ENCODE peak calls at places on chromosomes 12 and 14, in ten cellular contexts. One of them, this sample, is unnamed.

GRCh38 chr14:77022219-77022852 is 6.2 kb downstream of the IRF2BPL start:
- DNase-seq in GM06990: peak
- DNase-seq in IMR-90: no peak
- DNase-seq in fibroblast of lung: no peak
- DNase-seq in Caco-2: no peak
- DNase-seq in psoas muscle: no peak
- DNase-seq in BE2C: no peak
- DNase-seq in Panc1: no peak
- DNase-seq in fibroblast of the aortic adventitia: no peak
- DNase-seq in transverse colon: peak
- DNase-seq in this sample: no peak

GRCh38 chr12:115437061-115437567 is 753.1 kb upstream of the TBX3 start:
- DNase-seq in GM06990: no peak
- DNase-seq in IMR-90: no peak
- DNase-seq in fibroblast of lung: peak
- DNase-seq in Caco-2: no peak
- DNase-seq in psoas muscle: no peak
- DNase-seq in BE2C: no peak
- DNase-seq in Panc1: no peak
- DNase-seq in fibroblast of the aortic adventitia: peak
- DNase-seq in transverse colon: no peak
- DNase-seq in this sample: no peak

GRCh38 chr12:97276198-97276580 is 186.4 kb upstream of the RMST start:
- DNase-seq in GM06990: no peak
- DNase-seq in IMR-90: no peak
- DNase-seq in fibroblast of lung: no peak
- DNase-seq in Caco-2: no peak
- DNase-seq in psoas muscle: no peak
- DNase-seq in BE2C: no peak
- DNase-seq in Panc1: no peak
- DNase-seq in fibroblast of the aortic adventitia: no peak
- DNase-seq in transverse colon: no peak
- DNase-seq in this sample: no peak

GRCh38 chr14:50402965-50403364 is 6.3 kb upstream of the CDKL1 start:
- DNase-seq in GM06990: no peak
- DNase-seq in IMR-90: peak
- DNase-seq in fibroblast of lung: no peak
- DNase-seq in Caco-2: no peak
- DNase-seq in psoas muscle: no peak
- DNase-seq in BE2C: no peak
- DNase-seq in Panc1: no peak
- DNase-seq in fibroblast of the aortic adventitia: no peak
- DNase-seq in transverse colon: no peak
- DNase-seq in this sample: no peak

GRCh38 chr14:103542545-103543088 is 13.6 kb downstream of the TRMT61A start:
- DNase-seq in GM06990: no peak
- DNase-seq in IMR-90: no peak
- DNase-seq in fibroblast of lung: no peak
- DNase-seq in Caco-2: no peak
- DNase-seq in psoas muscle: peak
- DNase-seq in BE2C: peak
- DNase-seq in Panc1: no peak
- DNase-seq in fibroblast of the aortic adventitia: no peak
- DNase-seq in transverse colon: peak
- DNase-seq in this sample: no peak

GRCh38 chr12:112473056-112473455 is 54.3 kb downstream of the PTPN11 start:
- DNase-seq in GM06990: no peak
- DNase-seq in IMR-90: no peak
- DNase-seq in fibroblast of lung: no peak
- DNase-seq in Caco-2: no peak
- DNase-seq in psoas muscle: no peak
- DNase-seq in BE2C: no peak
- DNase-seq in Panc1: no peak
- DNase-seq in fibroblast of the aortic adventitia: no peak
- DNase-seq in transverse colon: no peak
- DNase-seq in this sample: peak

GRCh38 chr12:53378222-53378621 is 1.8 kb upstream of the SP1 start:
- DNase-seq in GM06990: no peak
- DNase-seq in IMR-90: no peak
- DNase-seq in fibroblast of lung: no peak
- DNase-seq in Caco-2: no peak
- DNase-seq in psoas muscle: no peak
- DNase-seq in BE2C: no peak
- DNase-seq in Panc1: no peak
- DNase-seq in fibroblast of the aortic adventitia: no peak
- DNase-seq in transverse colon: no peak
- DNase-seq in this sample: no peak

GRCh38 chr14:21244546-21244945 is 24.7 kb downstream of the HNRNPC start:
- DNase-seq in GM06990: no peak
- DNase-seq in IMR-90: no peak
- DNase-seq in fibroblast of lung: no peak
- DNase-seq in Caco-2: no peak
- DNase-seq in psoas muscle: no peak
- DNase-seq in BE2C: no peak
- DNase-seq in Panc1: no peak
- DNase-seq in fibroblast of the aortic adventitia: no peak
- DNase-seq in transverse colon: no peak
- DNase-seq in this sample: no peak

GRCh38 chr12:51484119-51484518 is 59.5 kb downstream of the SLC4A8 start:
- DNase-seq in GM06990: no peak
- DNase-seq in IMR-90: no peak
- DNase-seq in fibroblast of lung: no peak
- DNase-seq in Caco-2: no peak
- DNase-seq in psoas muscle: no peak
- DNase-seq in BE2C: no peak
- DNase-seq in Panc1: no peak
- DNase-seq in fibroblast of the aortic adventitia: no peak
- DNase-seq in transverse colon: no peak
- DNase-seq in this sample: no peak

DNA sequence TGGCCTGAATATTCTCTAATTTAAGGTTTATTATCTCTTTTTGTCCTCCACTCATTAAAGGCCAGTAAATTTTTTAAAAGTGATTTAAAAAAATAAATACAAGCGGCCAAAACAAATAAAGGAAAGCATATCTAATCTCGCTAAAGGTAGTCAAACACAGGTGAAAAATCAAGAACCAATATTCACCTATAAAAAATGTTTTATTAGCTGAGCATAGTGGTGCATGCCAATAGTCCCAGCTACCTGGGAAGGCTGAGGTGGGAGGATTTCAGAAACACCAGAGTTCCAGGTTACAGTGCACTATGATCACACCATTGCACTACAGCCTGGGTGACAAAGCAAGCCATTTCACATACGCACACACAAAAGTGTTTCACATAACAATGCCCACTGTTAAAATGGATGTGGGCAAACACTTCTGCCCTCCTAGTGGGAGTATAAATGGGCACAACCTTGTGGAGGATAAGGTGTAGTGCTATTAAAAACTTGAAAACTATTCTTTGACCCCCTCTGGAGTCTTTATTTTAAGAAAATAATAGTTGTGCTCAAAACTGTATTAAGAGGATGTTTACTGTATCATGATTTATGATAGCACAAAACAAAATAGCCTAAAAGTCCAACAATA is 32.7 kb upstream of the NAP1L1 start:
- DNase-seq in GM06990: no peak
- DNase-seq in IMR-90: no peak
- DNase-seq in fibroblast of lung: no peak
- DNase-seq in Caco-2: no peak
- DNase-seq in psoas muscle: no peak
- DNase-seq in BE2C: no peak
- DNase-seq in Panc1: no peak
- DNase-seq in fibroblast of the aortic adventitia: no peak
- DNase-seq in transverse colon: no peak
- DNase-seq in this sample: no peak
- TF ChIP-seq CTCF in GM06990: no peak
- TF ChIP-seq CTCF in IMR-90: no peak
- TF ChIP-seq CTCF in fibroblast of lung: no peak
- TF ChIP-seq CTCF in Caco-2: no peak
- TF ChIP-seq CTCF in psoas muscle: no peak
- TF ChIP-seq CTCF in BE2C: no peak
- TF ChIP-seq CTCF in Panc1: no peak
- TF ChIP-seq CTCF in fibroblast of the aortic adventitia: no peak
- TF ChIP-seq CTCF in transverse colon: no peak
- TF ChIP-seq CTCF in this sample: no peak

DNA sequence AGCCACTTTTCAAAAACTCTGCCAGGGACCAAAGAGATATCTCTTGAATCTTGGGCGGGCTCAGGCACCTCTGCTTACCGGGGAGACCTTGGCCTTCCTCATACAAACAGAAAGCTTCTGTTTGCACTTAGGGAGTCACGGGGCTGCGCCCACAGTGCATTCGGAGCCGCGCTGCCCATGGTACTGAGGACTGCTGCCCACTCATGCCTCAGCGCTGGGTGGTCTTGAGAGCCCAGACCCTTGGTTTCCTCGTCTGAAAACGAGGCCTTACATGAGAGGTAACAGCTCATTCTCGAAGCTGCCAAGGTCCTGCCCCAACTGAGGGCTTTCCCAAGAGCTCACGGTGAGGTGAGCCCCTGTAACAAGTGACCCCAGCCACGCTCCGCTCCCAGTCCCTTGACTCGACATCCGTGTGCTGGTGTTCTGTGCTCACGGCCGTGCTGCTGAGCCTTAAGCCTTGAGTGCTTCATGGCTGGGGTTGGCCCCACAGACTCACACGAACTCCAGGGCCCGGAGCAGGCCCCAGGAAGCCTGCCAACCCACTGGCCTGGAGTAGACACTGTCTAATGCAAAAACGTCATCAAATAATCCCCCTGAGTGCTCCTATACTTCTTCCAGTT is 47.4 kb upstream of the GPR68 start:
- DNase-seq in GM06990: no peak
- DNase-seq in IMR-90: no peak
- DNase-seq in fibroblast of lung: no peak
- DNase-seq in Caco-2: no peak
- DNase-seq in psoas muscle: no peak
- DNase-seq in BE2C: no peak
- DNase-seq in Panc1: no peak
- DNase-seq in fibroblast of the aortic adventitia: no peak
- DNase-seq in transverse colon: no peak
- DNase-seq in this sample: no peak
- H3K4me3 ChIP-seq in GM06990: no peak
- H3K4me3 ChIP-seq in IMR-90: no peak
- H3K4me3 ChIP-seq in fibroblast of lung: no peak
- H3K4me3 ChIP-seq in Caco-2: no peak
- H3K4me3 ChIP-seq in psoas muscle: no peak
- H3K4me3 ChIP-seq in BE2C: no peak
- H3K4me3 ChIP-seq in Panc1: no peak
- H3K4me3 ChIP-seq in fibroblast of the aortic adventitia: no peak
- H3K4me3 ChIP-seq in transverse colon: no peak
- H3K4me3 ChIP-seq in this sample: no peak

GRCh38 chr12:25825494-25825893 is 133.0 kb upstream of the RASSF8 start:
- DNase-seq in GM06990: no peak
- DNase-seq in IMR-90: no peak
- DNase-seq in fibroblast of lung: no peak
- DNase-seq in Caco-2: no peak
- DNase-seq in psoas muscle: no peak
- DNase-seq in BE2C: no peak
- DNase-seq in Panc1: no peak
- DNase-seq in fibroblast of the aortic adventitia: peak
- DNase-seq in transverse colon: no peak
- DNase-seq in this sample: peak
- TF ChIP-seq CTCF in GM06990: peak
- TF ChIP-seq CTCF in IMR-90: peak
- TF ChIP-seq CTCF in fibroblast of lung: peak
- TF ChIP-seq CTCF in Caco-2: no peak
- TF ChIP-seq CTCF in psoas muscle: no peak
- TF ChIP-seq CTCF in BE2C: peak
- TF ChIP-seq CTCF in Panc1: no peak
- TF ChIP-seq CTCF in fibroblast of the aortic adventitia: peak
- TF ChIP-seq CTCF in transverse colon: no peak
- TF ChIP-seq CTCF in this sample: peak

DNA sequence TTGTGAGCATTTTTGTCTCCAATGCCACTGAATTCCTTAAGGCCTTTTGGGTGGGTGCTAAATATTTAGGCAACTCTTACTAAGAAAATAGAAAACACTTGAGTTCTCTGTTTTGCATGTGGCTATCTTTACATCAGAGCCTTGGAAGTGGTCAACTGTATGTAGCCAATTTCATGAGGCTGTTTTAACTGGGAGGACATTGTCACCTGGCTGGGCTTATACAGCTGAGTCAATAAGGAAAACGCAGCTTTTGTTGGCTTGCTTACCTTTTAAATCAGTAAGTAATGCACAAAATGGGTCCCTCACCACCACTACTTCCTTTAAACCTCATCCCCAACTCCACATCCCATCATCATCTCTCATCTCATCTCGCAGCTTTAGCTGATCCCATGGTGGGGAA is 194.3 kb downstream of the RGS6 start:
- DNase-seq in GM06990: no peak
- DNase-seq in IMR-90: no peak
- DNase-seq in fibroblast of lung: no peak
- DNase-seq in Caco-2: no peak
- DNase-seq in psoas muscle: no peak
- DNase-seq in BE2C: no peak
- DNase-seq in Panc1: no peak
- DNase-seq in fibroblast of the aortic adventitia: no peak
- DNase-seq in transverse colon: no peak
- DNase-seq in this sample: no peak
- H3K4me3 ChIP-seq in GM06990: no peak
- H3K4me3 ChIP-seq in IMR-90: no peak
- H3K4me3 ChIP-seq in fibroblast of lung: no peak
- H3K4me3 ChIP-seq in Caco-2: no peak
- H3K4me3 ChIP-seq in psoas muscle: no peak
- H3K4me3 ChIP-seq in BE2C: no peak
- H3K4me3 ChIP-seq in Panc1: no peak
- H3K4me3 ChIP-seq in fibroblast of the aortic adventitia: no peak
- H3K4me3 ChIP-seq in transverse colon: no peak
- H3K4me3 ChIP-seq in this sample: no peak

DNA sequence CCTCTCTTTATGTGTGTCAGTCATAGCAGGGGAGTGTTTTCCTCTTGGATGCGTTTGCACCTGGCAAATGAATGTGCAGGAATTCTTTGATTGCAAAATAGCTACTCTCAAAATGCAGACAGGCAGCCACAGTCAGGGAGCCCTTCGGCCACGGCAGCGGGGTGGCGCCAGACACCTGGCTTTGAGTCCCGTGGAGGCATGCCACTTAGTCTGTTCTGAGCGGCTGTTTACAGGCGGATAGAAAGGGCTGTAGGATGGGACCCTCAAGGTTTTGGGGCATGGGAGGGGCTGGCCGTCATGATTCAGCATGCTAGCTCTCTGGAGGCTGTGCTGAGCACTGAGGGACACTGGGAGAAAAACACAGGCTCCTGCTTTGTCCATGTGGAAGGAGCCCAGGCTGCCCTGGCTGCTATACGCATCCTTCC is 117.1 kb downstream of the SLC25A47 start:
- DNase-seq in GM06990: peak
- DNase-seq in IMR-90: peak
- DNase-seq in fibroblast of lung: peak
- DNase-seq in Caco-2: peak
- DNase-seq in psoas muscle: peak
- DNase-seq in BE2C: peak
- DNase-seq in Panc1: peak
- DNase-seq in fibroblast of the aortic adventitia: peak
- DNase-seq in transverse colon: peak
- DNase-seq in this sample: peak
- TF ChIP-seq CTCF in GM06990: peak
- TF ChIP-seq CTCF in IMR-90: peak
- TF ChIP-seq CTCF in fibroblast of lung: peak
- TF ChIP-seq CTCF in Caco-2: peak
- TF ChIP-seq CTCF in psoas muscle: peak
- TF ChIP-seq CTCF in BE2C: peak
- TF ChIP-seq CTCF in Panc1: peak
- TF ChIP-seq CTCF in fibroblast of the aortic adventitia: peak
- TF ChIP-seq CTCF in transverse colon: peak
- TF ChIP-seq CTCF in this sample: peak